ENCODE peak calls at places on chromosome 20, in six cellular contexts. P, A, V, G, O and S are unnamed samples.
A peak's percentile ranks its signal among the peaks of the same experiment; 100 is the strongest.

GRCh38 chr20:25623225-25623735 is 534 bp downstream of the NANP start:
- DNase-seq in P (no peak), A (peak; percentile 31), V (peak; percentile 15), G (no peak), O (peak; percentile 59), S (no peak)

GRCh38 chr20:63124782-63125580 is 91.0 kb downstream of the YTHDF1 start:
- DNase-seq in P (no peak), A (no peak), V (no peak), G (no peak), O (no peak), S (no peak)

GRCh38 chr20:49851991-49852390 is 39.4 kb downstream of the SLC9A8 start:
- DNase-seq in P (no peak), A (no peak), V (peak; percentile 44), G (no peak), O (no peak), S (no peak)

GRCh38 chr20:15339264-15339663 is 1001.9 kb upstream of the FLRT3 start:
- DNase-seq in P (no peak), A (no peak), V (no peak), G (no peak), O (no peak), S (no peak)

GRCh38 chr20:21562656-21563055 is 48.8 kb upstream of the NKX2-2 start:
- DNase-seq in P (no peak), A (no peak), V (no peak), G (no peak), O (no peak), S (no peak)

GRCh38 chr20:50870572-50871161 is 60.6 kb downstream of the ADNP start:
- DNase-seq in P (no peak), A (peak; percentile 95), V (no peak), G (no peak), O (no peak), S (no peak)

GRCh38 chr20:5806457-5807263 is 56.5 kb downstream of the SHLD1 start:
- DNase-seq in P (no peak), A (no peak), V (no peak), G (no peak), O (no peak), S (no peak)

GRCh38 chr20:37526238-37526838 is 1.3 kb downstream of the BLCAP start:
- DNase-seq in P (no peak), A (peak; percentile 87), V (no peak), G (no peak), O (peak; percentile 28), S (no peak)

GRCh38 chr20:47319517-47320252 is 36.8 kb downstream of the ZMYND8 start:
- DNase-seq in P (no peak), A (peak; percentile 76), V (peak; percentile 83), G (peak; percentile 87), O (peak; percentile 69), S (peak; percentile 86)

GRCh38 chr20:53195882-53196610 is 223.9 kb downstream of the TSHZ2 start:
- DNase-seq in P (no peak), A (no peak), V (no peak), G (no peak), O (no peak), S (no peak)